ENCODE peak calls at places on chromosome 20, in seven cellular contexts. T, I, B, L, C, X and V are unnamed samples.

GRCh38 chr20:5465281-5465680 is 148.5 kb upstream of the PROKR2 start:
- DNase-seq in L (no peak), X (no peak), T (no peak), C (no peak), B (no peak), I (no peak), V (no peak)

GRCh38 chr20:49937023-49937929 is 1.1 kb downstream of the RNF114 start:
- DNase-seq in X (no peak), L (no peak), T (no peak), C (no peak), I (peak), B (no peak), V (no peak)

GRCh38 chr20:37758332-37758731 is 64.5 kb downstream of the CTNNBL1 start:
- DNase-seq in B (no peak), L (peak), C (peak), X (no peak), I (peak), T (no peak), V (no peak)

GRCh38 chr20:9889270-9889981 is 50.5 kb upstream of the PAK5 start:
- DNase-seq in L (no peak), B (no peak), X (no peak), I (no peak), T (no peak), C (no peak), V (no peak)

GRCh38 chr20:53738039-53738944 is 144.7 kb upstream of the ZNF217 start:
- DNase-seq in C (no peak), L (peak), X (peak), T (peak), I (peak), B (no peak), V (peak)

GRCh38 chr20:2460752-2461424 is 9.7 kb downstream of the SNRPB start:
- DNase-seq in I (no peak), C (no peak), T (no peak), X (no peak), L (no peak), B (no peak), V (no peak)

GRCh38 chr20:38434310-38434741 is 802 bp downstream of the SNHG17 start:
- DNase-seq in X (peak), C (no peak), B (no peak), I (peak), T (peak), L (no peak), V (peak)

GRCh38 chr20:58545565-58546195 is 30.5 kb upstream of the APCDD1L start:
- DNase-seq in T (no peak), I (no peak), X (no peak), B (no peak), C (peak), L (no peak), V (no peak)

GRCh38 chr20:59628171-59628570 is 23.8 kb downstream of the PHACTR3 start:
- DNase-seq in X (no peak), T (no peak), L (no peak), B (no peak), C (no peak), I (no peak), V (no peak)

GRCh38 chr20:49712118-49712517 is 1.6 kb downstream of the B4GALT5 start:
- DNase-seq in C (no peak), T (no peak), B (no peak), L (no peak), I (no peak), X (no peak), V (no peak)

DNA sequence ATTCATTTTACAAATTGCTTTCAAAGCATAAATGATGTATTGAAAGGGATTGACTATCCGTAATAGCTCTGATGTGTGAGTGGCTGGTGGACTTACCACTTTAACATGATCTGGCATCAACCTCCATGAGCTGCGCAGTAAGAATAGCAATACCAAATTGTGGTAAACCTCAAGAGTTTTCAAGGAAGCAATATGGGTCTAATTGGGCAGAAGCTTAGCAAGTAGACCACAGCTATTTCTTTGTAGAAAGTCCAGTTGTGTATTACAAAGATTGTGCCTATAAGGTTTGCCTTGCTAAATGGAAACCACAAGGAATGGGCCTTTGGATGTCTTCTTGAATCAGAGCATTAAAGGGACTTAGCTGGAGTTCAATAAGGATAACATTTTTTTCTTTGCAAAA is 736.6 kb downstream of the KIF16B start:
- DNase-seq in B (no peak), I (no peak), X (no peak), L (no peak), C (no peak), T (no peak), V (no peak)
- H2BK5ac ChIP-seq in B (no peak), I (no peak), X (no peak), L (no peak), C (no peak), T (no peak), V (no peak)

GRCh38 chr20:61656198-61656597 is 404.1 kb downstream of the CDH4 start:
- DNase-seq in T (no peak), B (no peak), L (no peak), I (no peak), X (no peak), C (no peak), V (no peak)
- H3K18ac ChIP-seq in T (no peak), B (peak), L (no peak), I (no peak), X (no peak), C (no peak), V (no peak)

DNA sequence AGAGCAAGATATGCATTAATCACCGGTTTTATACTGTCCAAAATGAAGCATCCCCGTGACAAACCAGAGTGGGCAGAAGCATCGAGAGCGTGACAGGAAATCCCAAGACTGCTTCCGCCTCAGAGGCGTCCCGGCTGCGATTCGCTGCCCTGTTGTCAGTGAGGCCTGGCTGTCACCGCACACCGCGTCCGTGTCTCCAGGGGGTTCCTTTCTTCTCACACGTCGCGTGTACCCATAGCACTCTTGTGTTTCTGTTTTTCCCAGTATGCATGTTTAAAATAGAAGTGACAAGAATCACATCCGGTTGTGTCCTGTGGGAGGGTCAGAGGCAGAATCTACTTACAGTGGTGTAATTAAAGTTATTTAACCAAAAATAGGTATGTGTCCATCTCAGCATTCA is 8.3 kb upstream of the ADRM1 start:
- DNase-seq in T (no peak), C (no peak), I (no peak), L (no peak), B (no peak), X (no peak), V (no peak)
- H2BK5ac ChIP-seq in T (no peak), C (no peak), I (no peak), L (no peak), B (no peak), X (no peak), V (no peak)

GRCh38 chr20:46176744-46177378 is 58.7 kb downstream of the CD40 start:
- DNase-seq in L (no peak), X (no peak), T (no peak), C (no peak), I (no peak), B (no peak), V (no peak)
- H3K18ac ChIP-seq in L (no peak), X (no peak), T (no peak), C (no peak), I (no peak), B (no peak), V (no peak)

DNA sequence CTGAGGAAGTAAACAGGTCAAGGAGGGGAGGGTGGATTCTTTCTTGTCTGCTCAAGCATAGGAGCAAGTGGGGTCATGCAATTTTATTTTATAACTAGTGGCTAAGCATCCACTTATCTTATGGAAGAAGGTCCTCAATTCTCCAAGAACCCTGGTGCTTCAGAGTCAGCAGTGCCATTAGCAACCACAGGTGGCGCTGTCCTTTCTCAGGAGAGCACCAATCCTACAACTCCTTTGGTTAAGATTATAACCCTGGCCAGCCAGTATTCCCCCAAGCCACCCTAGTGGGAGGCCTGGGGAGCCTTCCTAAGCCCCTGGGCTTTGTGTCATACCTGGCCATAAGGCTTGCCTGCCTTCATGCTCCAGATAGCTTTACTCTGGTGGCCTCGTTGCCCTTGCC is 60.7 kb downstream of the PCSK2 start:
- DNase-seq in I (peak), B (no peak), X (no peak), T (no peak), C (peak), L (no peak), V (no peak)
- H2BK5ac ChIP-seq in I (no peak), B (no peak), X (no peak), T (no peak), C (no peak), L (no peak), V (no peak)